ENCODE peak calls at places on chromosomes 4 and X, in four cellular contexts. One of them, this sample, is unnamed. For H3K27me3, the result is how much of the 10 kb centered on the place peaks cover.

GRCh38 chr4:47484169-47484568 is 906 bp upstream of the ATP10D start:
- DNase-seq in cardiac muscle cell: no peak
- DNase-seq in pancreas: no peak
- DNase-seq in AG04450: no peak
- DNase-seq in this sample: no peak

GRCh38 chrX:108511721-108512120 is 72.1 kb downstream of the COL4A5 start:
- DNase-seq in cardiac muscle cell: peak
- DNase-seq in pancreas: no peak
- DNase-seq in AG04450: no peak
- DNase-seq in this sample: no peak

GRCh38 chr4:47669946-47670345 is 167.9 kb downstream of the CORIN start:
- DNase-seq in cardiac muscle cell: no peak
- DNase-seq in pancreas: peak
- DNase-seq in AG04450: no peak
- DNase-seq in this sample: no peak

GRCh38 chr4:100891808-100892207 is 374.0 kb upstream of the EMCN start:
- DNase-seq in cardiac muscle cell: no peak
- DNase-seq in pancreas: no peak
- DNase-seq in AG04450: no peak
- DNase-seq in this sample: no peak

GRCh38 chr4:81732980-81733379 is 261.3 kb upstream of the RASGEF1B start:
- DNase-seq in cardiac muscle cell: no peak
- DNase-seq in pancreas: no peak
- DNase-seq in AG04450: no peak
- DNase-seq in this sample: no peak

GRCh38 chrX:17846045-17846444 is 15.1 kb downstream of the RAI2 start:
- DNase-seq in cardiac muscle cell: no peak
- DNase-seq in pancreas: no peak
- DNase-seq in AG04450: no peak
- DNase-seq in this sample: no peak

GRCh38 chrX:23902419-23902818 is 5.3 kb downstream of the APOO start:
- DNase-seq in cardiac muscle cell: peak
- DNase-seq in pancreas: no peak
- DNase-seq in AG04450: no peak
- DNase-seq in this sample: no peak

GRCh38 chrX:70998402-70999027 is 67.6 kb upstream of the SLC7A3 start:
- DNase-seq in cardiac muscle cell: peak
- DNase-seq in pancreas: no peak
- DNase-seq in AG04450: no peak
- DNase-seq in this sample: no peak

GRCh38 chr4:128517739-128518510 is 230.3 kb upstream of the PGRMC2 start:
- DNase-seq in cardiac muscle cell: peak
- DNase-seq in pancreas: peak
- DNase-seq in AG04450: peak
- DNase-seq in this sample: peak

GRCh38 chr4:27666943-27667342 is 806.3 kb downstream of the STIM2 start:
- DNase-seq in cardiac muscle cell: no peak
- DNase-seq in pancreas: no peak
- DNase-seq in AG04450: no peak
- DNase-seq in this sample: no peak

GRCh38 chrX:115330498-115331138 is 41.1 kb downstream of the LUZP4 start:
- DNase-seq in cardiac muscle cell: peak
- DNase-seq in pancreas: peak
- DNase-seq in AG04450: no peak
- DNase-seq in this sample: peak

GRCh38 chr4:150136036-150136435 is 57.8 kb downstream of the DCLK2 start:
- DNase-seq in cardiac muscle cell: peak
- DNase-seq in pancreas: no peak
- DNase-seq in AG04450: no peak
- DNase-seq in this sample: no peak

GRCh38 chrX:4876268-4876667 is 1162.8 kb upstream of the PRKX start:
- DNase-seq in cardiac muscle cell: no peak
- DNase-seq in pancreas: no peak
- DNase-seq in AG04450: no peak
- DNase-seq in this sample: no peak

GRCh38 chr4:144714166-144714565 is 68.2 kb downstream of the HHIP start:
- DNase-seq in cardiac muscle cell: no peak
- DNase-seq in pancreas: no peak
- DNase-seq in AG04450: no peak
- DNase-seq in this sample: no peak

GRCh38 chr4:21102667-21103066 is 402.4 kb downstream of the PACRGL start:
- DNase-seq in cardiac muscle cell: no peak
- DNase-seq in pancreas: no peak
- DNase-seq in AG04450: no peak
- DNase-seq in this sample: no peak

GRCh38 chr4:138579146-138579545 is 337.0 kb upstream of the SLC7A11 start:
- DNase-seq in cardiac muscle cell: no peak
- DNase-seq in pancreas: no peak
- DNase-seq in AG04450: no peak
- DNase-seq in this sample: no peak

GRCh38 chr4:38230821-38231583 is 270.8 kb downstream of the PTTG2 start:
- DNase-seq in cardiac muscle cell: no peak
- DNase-seq in pancreas: no peak
- DNase-seq in AG04450: no peak
- DNase-seq in this sample: no peak

GRCh38 chrX:38438321-38438720 is 85.9 kb downstream of the OTC start:
- DNase-seq in cardiac muscle cell: no peak
- DNase-seq in pancreas: no peak
- DNase-seq in AG04450: no peak
- DNase-seq in this sample: no peak

GRCh38 chr4:108120789-108121188 is 47.9 kb downstream of the LEF1 start:
- DNase-seq in cardiac muscle cell: no peak
- DNase-seq in pancreas: no peak
- DNase-seq in AG04450: no peak
- DNase-seq in this sample: no peak

GRCh38 chr4:72352746-72353145 is 216.3 kb downstream of the ADAMTS3 start:
- DNase-seq in cardiac muscle cell: no peak
- DNase-seq in pancreas: no peak
- DNase-seq in AG04450: no peak
- DNase-seq in this sample: no peak

GRCh38 chrX:112779139-112779538 is 61.5 kb downstream of the AMOT start:
- DNase-seq in cardiac muscle cell: no peak
- DNase-seq in pancreas: no peak
- DNase-seq in AG04450: no peak
- DNase-seq in this sample: no peak

GRCh38 chr4:121597346-121597934 is 99.3 kb downstream of the ANXA5 start:
- DNase-seq in cardiac muscle cell: no peak
- DNase-seq in pancreas: no peak
- DNase-seq in AG04450: no peak
- DNase-seq in this sample: peak

GRCh38 chr4:25769251-25769650 is 93.5 kb downstream of the SEL1L3 start:
- DNase-seq in cardiac muscle cell: peak
- DNase-seq in pancreas: no peak
- DNase-seq in AG04450: peak
- DNase-seq in this sample: no peak

GRCh38 chr4:54230479-54231418 is 1.7 kb downstream of the PDGFRA start:
- DNase-seq in cardiac muscle cell: peak
- DNase-seq in pancreas: no peak
- DNase-seq in AG04450: no peak
- DNase-seq in this sample: peak

GRCh38 chr4:183200453-183200852 is 101.4 kb downstream of the WWC2 start:
- DNase-seq in cardiac muscle cell: peak
- DNase-seq in pancreas: peak
- DNase-seq in AG04450: peak
- DNase-seq in this sample: no peak

GRCh38 chr4:6658635-6659075 is 18.2 kb downstream of the MRFAP1 start:
- DNase-seq in cardiac muscle cell: peak
- DNase-seq in pancreas: no peak
- DNase-seq in AG04450: no peak
- DNase-seq in this sample: peak

GRCh38 chrX:137565318-137565904 is 516 bp upstream of the ZIC3 start:
- DNase-seq in cardiac muscle cell: no peak
- DNase-seq in pancreas: no peak
- DNase-seq in AG04450: no peak
- DNase-seq in this sample: no peak

GRCh38 chrX:140343226-140343873 is 161.5 kb downstream of the SOX3 start:
- DNase-seq in cardiac muscle cell: no peak
- DNase-seq in pancreas: no peak
- DNase-seq in AG04450: no peak
- DNase-seq in this sample: no peak

GRCh38 chrX:38018734-38019410 is 12.5 kb downstream of the SYTL5 start:
- DNase-seq in cardiac muscle cell: peak
- DNase-seq in pancreas: no peak
- DNase-seq in AG04450: no peak
- DNase-seq in this sample: no peak

GRCh38 chrX:154539077-154539476 is 7.6 kb downstream of the G6PD start:
- DNase-seq in cardiac muscle cell: no peak
- DNase-seq in pancreas: no peak
- DNase-seq in AG04450: no peak
- DNase-seq in this sample: no peak

GRCh38 chrX:102966701-102967100 is 29.6 kb downstream of the RAB40AL start:
- DNase-seq in cardiac muscle cell: no peak
- DNase-seq in pancreas: no peak
- DNase-seq in AG04450: no peak
- DNase-seq in this sample: no peak

GRCh38 chrX:150693782-150694574 is 782 bp downstream of the MTMR1 start:
- DNase-seq in cardiac muscle cell: peak
- DNase-seq in pancreas: peak
- DNase-seq in AG04450: no peak
- DNase-seq in this sample: peak

GRCh38 chr4:130478406-130478805 is 1382.5 kb downstream of the C4orf33 start:
- DNase-seq in cardiac muscle cell: peak
- DNase-seq in pancreas: no peak
- DNase-seq in AG04450: peak
- DNase-seq in this sample: no peak

GRCh38 chrX:135521405-135522131 is 1.1 kb downstream of the INTS6L start:
- DNase-seq in cardiac muscle cell: peak
- DNase-seq in pancreas: peak
- DNase-seq in AG04450: peak
- DNase-seq in this sample: peak
- H3K4me3 ChIP-seq in cardiac muscle cell: peak
- H3K4me3 ChIP-seq in pancreas: peak
- H3K4me3 ChIP-seq in AG04450: peak
- H3K4me3 ChIP-seq in this sample: peak

GRCh38 chr4:153788419-153789276 is at the start of gene SFRP2:
- DNase-seq in cardiac muscle cell: no peak
- DNase-seq in pancreas: no peak
- DNase-seq in AG04450: no peak
- DNase-seq in this sample: no peak

GRCh38 chr4:153792007-153792892 is 3.4 kb upstream of the SFRP2 start:
- DNase-seq in cardiac muscle cell: peak
- DNase-seq in pancreas: peak
- DNase-seq in AG04450: no peak
- DNase-seq in this sample: peak

GRCh38 chr4:153792893-153793227 is 4.0 kb upstream of the SFRP2 start:
- DNase-seq in cardiac muscle cell: no peak
- DNase-seq in pancreas: no peak
- DNase-seq in AG04450: no peak
- DNase-seq in this sample: no peak

GRCh38 chr4:153789741-153790651 is 1.1 kb upstream of the SFRP2 start:
- DNase-seq in cardiac muscle cell: no peak
- DNase-seq in pancreas: no peak
- DNase-seq in AG04450: no peak
- DNase-seq in this sample: no peak

GRCh38 chr4:153790962-153791551 is 2.2 kb upstream of the SFRP2 start:
- DNase-seq in cardiac muscle cell: peak
- DNase-seq in pancreas: peak
- DNase-seq in AG04450: no peak
- DNase-seq in this sample: peak
- TF ChIP-seq CTCF in cardiac muscle cell: peak
- TF ChIP-seq CTCF in pancreas: no peak
- TF ChIP-seq CTCF in AG04450: no peak
- TF ChIP-seq CTCF in this sample: peak

GRCh38 chr4:42895452-42895851 is 2.9 kb downstream of the GRXCR1 start:
- DNase-seq in cardiac muscle cell: no peak
- DNase-seq in pancreas: no peak
- DNase-seq in AG04450: no peak
- DNase-seq in this sample: no peak
- H3K27me3 ChIP-seq in cardiac muscle cell: under half
- H3K27me3 ChIP-seq in pancreas: under half
- H3K27me3 ChIP-seq in AG04450: under half
- H3K27me3 ChIP-seq in this sample: under half

GRCh38 chr4:8097141-8097541 is 61.5 kb downstream of the ABLIM2 start:
- DNase-seq in cardiac muscle cell: no peak
- DNase-seq in pancreas: no peak
- DNase-seq in AG04450: no peak
- DNase-seq in this sample: no peak

GRCh38 chr4:8095956-8096689 is 62.5 kb downstream of the ABLIM2 start:
- DNase-seq in cardiac muscle cell: no peak
- DNase-seq in pancreas: no peak
- DNase-seq in AG04450: no peak
- DNase-seq in this sample: no peak

GRCh38 chr4:8092282-8092681 is 66.3 kb downstream of the ABLIM2 start:
- DNase-seq in cardiac muscle cell: no peak
- DNase-seq in pancreas: no peak
- DNase-seq in AG04450: no peak
- DNase-seq in this sample: no peak

GRCh38 chr4:8096690-8097061 is 61.9 kb downstream of the ABLIM2 start:
- DNase-seq in cardiac muscle cell: no peak
- DNase-seq in pancreas: no peak
- DNase-seq in AG04450: no peak
- DNase-seq in this sample: no peak

GRCh38 chr4:8093587-8094274 is 64.9 kb downstream of the ABLIM2 start:
- DNase-seq in cardiac muscle cell: no peak
- DNase-seq in pancreas: no peak
- DNase-seq in AG04450: no peak
- DNase-seq in this sample: no peak
- H3K4me3 ChIP-seq in cardiac muscle cell: no peak
- H3K4me3 ChIP-seq in pancreas: no peak
- H3K4me3 ChIP-seq in AG04450: no peak
- H3K4me3 ChIP-seq in this sample: no peak

GRCh38 chrX:83416273-83416672 is 91.8 kb upstream of the POU3F4 start:
- DNase-seq in cardiac muscle cell: no peak
- DNase-seq in pancreas: no peak
- DNase-seq in AG04450: no peak
- DNase-seq in this sample: no peak
- TF ChIP-seq CTCF in cardiac muscle cell: no peak
- TF ChIP-seq CTCF in pancreas: peak
- TF ChIP-seq CTCF in AG04450: no peak
- TF ChIP-seq CTCF in this sample: no peak

GRCh38 chr4:56255820-56256219 is 131.5 kb downstream of the AASDH start:
- DNase-seq in cardiac muscle cell: no peak
- DNase-seq in pancreas: no peak
- DNase-seq in AG04450: no peak
- DNase-seq in this sample: no peak
- H3K27me3 ChIP-seq in cardiac muscle cell: under half
- H3K27me3 ChIP-seq in pancreas: under half
- H3K27me3 ChIP-seq in AG04450: under half
- H3K27me3 ChIP-seq in this sample: under half

DNA sequence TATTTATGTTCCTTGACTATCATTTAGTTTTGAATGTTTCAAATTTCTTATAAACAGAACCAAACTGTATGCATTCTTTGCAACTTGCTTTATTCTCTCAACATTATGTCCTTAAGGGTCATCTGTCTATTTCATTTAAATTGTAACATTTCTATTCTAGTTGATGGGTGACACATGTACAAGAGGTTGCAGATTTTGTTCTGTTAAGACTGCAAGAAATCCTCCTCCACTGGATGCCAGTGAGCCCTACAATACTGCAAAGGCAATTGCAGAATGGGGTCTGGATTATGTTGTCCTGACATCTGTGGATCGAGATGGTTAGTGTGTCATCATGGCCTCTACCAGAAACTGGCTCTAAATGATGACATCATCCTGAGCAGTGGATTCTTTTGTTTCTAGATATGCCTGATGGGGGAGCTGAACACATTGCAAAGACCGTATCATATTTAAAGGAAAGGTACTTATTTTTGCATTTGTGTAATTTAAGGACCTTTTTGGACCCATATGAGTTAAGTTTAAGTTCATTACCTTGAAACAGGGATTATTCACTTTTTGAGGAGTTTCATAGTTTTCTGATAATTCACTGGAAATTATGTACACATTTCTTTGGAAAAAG is 6.1 kb downstream of the LIAS start:
- DNase-seq in cardiac muscle cell: peak
- DNase-seq in pancreas: no peak
- DNase-seq in AG04450: peak
- DNase-seq in this sample: no peak
- H3K4me3 ChIP-seq in cardiac muscle cell: no peak
- H3K4me3 ChIP-seq in pancreas: no peak
- H3K4me3 ChIP-seq in AG04450: no peak
- H3K4me3 ChIP-seq in this sample: no peak